ENCODE peak calls at places on chromosomes 5 and 9, in nine cellular contexts. N, Q, S, Z, O, D, X, Y and T are unnamed samples.

GRCh38 chr5:141695627-141696180 is 13.7 kb upstream of the ARAP3 start:
- DNase-seq in Y (peak), N (no peak), D (no peak), O (no peak), Z (no peak), X (no peak), S (no peak), Q (no peak), T (peak)

GRCh38 chr5:150734579-150735384 is 24.0 kb downstream of the DCTN4 start:
- DNase-seq in O (no peak), Q (no peak), S (no peak), D (no peak), Y (peak), Z (no peak), N (no peak), X (no peak), T (peak)

GRCh38 chr5:119036101-119036762 is 34.7 kb upstream of the DMXL1 start:
- DNase-seq in X (peak), N (no peak), Y (no peak), S (peak), Z (no peak), D (no peak), Q (peak), O (no peak), T (no peak)

GRCh38 chr9:111237447-111237846 is 92.6 kb downstream of the OR2K2 start:
- DNase-seq in O (no peak), N (no peak), Y (no peak), X (no peak), Z (no peak), S (no peak), Q (no peak), D (no peak), T (no peak)

GRCh38 chr9:130680836-130681768 is 12.5 kb upstream of the EXOSC2 start:
- DNase-seq in O (peak), D (peak), Q (peak), S (peak), Y (peak), X (peak), Z (peak), N (no peak), T (peak)

GRCh38 chr9:33161011-33161588 is 6.0 kb downstream of the B4GALT1 start:
- DNase-seq in S (peak), Q (peak), D (no peak), N (peak), X (peak), Z (no peak), Y (peak), O (no peak), T (peak)

GRCh38 chr9:111352545-111352944 is 22.5 kb upstream of the OR2K2 start:
- DNase-seq in Q (no peak), Z (no peak), D (no peak), O (no peak), X (no peak), Y (no peak), N (no peak), S (no peak), T (no peak)

GRCh38 chr9:124214596-124215550 is 42.9 kb upstream of the NEK6 start:
- DNase-seq in N (no peak), S (no peak), D (no peak), X (no peak), Z (no peak), Q (no peak), Y (no peak), O (no peak), T (peak)

GRCh38 chr9:93549636-93550035 is 26.7 kb upstream of the PHF2 start:
- DNase-seq in O (no peak), Z (no peak), Y (no peak), D (no peak), Q (no peak), X (no peak), S (no peak), N (no peak), T (no peak)

GRCh38 chr9:134933076-134933659 is 15.5 kb upstream of the FCN1 start:
- DNase-seq in Z (no peak), D (no peak), S (no peak), Y (no peak), Q (no peak), N (no peak), X (no peak), O (no peak), T (peak)

GRCh38 chr5:153079396-153079795 is 411.1 kb upstream of the GRIA1 start:
- DNase-seq in D (no peak), S (no peak), N (no peak), O (no peak), X (no peak), Q (no peak), Z (no peak), Y (no peak), T (no peak)

GRCh38 chr9:10946676-10947410 is 334.0 kb upstream of the PTPRD start:
- DNase-seq in X (no peak), Y (no peak), O (no peak), D (no peak), Q (no peak), S (no peak), Z (no peak), N (no peak), T (peak)